ENCODE peak calls at places on chromosomes 6 and 20, in six cellular contexts. W is naive thymus-derived CD4-positive, alpha-beta T cell; D is neuronal stem cell; E is PC-9; L is lung; P is heart right ventricle. O is an unnamed sample. For H3K36me3, the result is how much of the 10 kb centered on the place peaks cover.

GRCh38 chr6:39343461-39343870 is 21.0 kb upstream of the KCNK16 start:
- DNase-seq in L (no peak), D (no peak), E (no peak), W (no peak), P (no peak), O (no peak)

GRCh38 chr6:22113046-22113766 is 183.6 kb downstream of the PRL start:
- DNase-seq in L (peak), D (no peak), W (no peak), P (no peak), E (peak), O (no peak)

GRCh38 chr20:8156603-8157079 is 24.6 kb downstream of the PLCB1 start:
- DNase-seq in L (no peak), D (no peak), W (no peak), P (no peak), E (no peak), O (no peak)

GRCh38 chr6:112027942-112028674 is 25.8 kb upstream of the CCN6 start:
- DNase-seq in D (no peak), E (no peak), L (no peak), P (no peak), W (peak), O (no peak)

GRCh38 chr6:41298785-41299498 is 12.5 kb upstream of the TREM1 start:
- DNase-seq in E (no peak), P (no peak), L (no peak), W (peak), D (no peak), O (no peak)

GRCh38 chr6:42451595-42452170 is at the start of gene TRERF1:
- DNase-seq in L (peak), D (peak), W (peak), E (peak), P (peak), O (peak)

GRCh38 chr6:6466967-6467761 is 121.4 kb upstream of the LY86 start:
- DNase-seq in L (no peak), D (no peak), W (no peak), E (no peak), P (no peak), O (no peak)

GRCh38 chr20:61464634-61465033 is 212.6 kb downstream of the CDH4 start:
- DNase-seq in P (no peak), L (no peak), W (no peak), E (no peak), D (no peak), O (no peak)

DNA sequence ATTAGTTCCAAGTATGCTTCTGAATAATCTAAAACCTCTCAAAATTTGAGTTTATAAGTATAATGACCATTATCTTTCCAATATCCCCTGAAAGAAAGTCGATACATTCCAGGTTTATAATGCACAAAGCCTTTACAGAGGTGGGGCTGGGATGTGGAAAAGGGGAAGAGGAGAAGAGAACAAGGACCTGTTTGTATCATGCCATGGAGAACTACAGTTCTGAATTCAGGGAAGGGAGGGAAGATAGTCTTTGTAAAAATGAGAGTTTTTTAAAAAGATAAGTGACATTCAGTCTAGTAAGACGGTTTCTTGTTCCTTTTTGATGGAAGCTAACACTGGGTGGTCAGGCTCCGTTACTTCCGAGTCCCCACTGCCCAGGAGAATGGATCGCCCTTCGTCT is 26.1 kb downstream of the ZBTB2 start:
- DNase-seq in W (no peak), E (no peak), P (no peak), D (no peak), L (no peak), O (no peak)
- H3K36me3 ChIP-seq in W (under half), E (under half), P (under half), D (half or more), L (under half), O (under half)

DNA sequence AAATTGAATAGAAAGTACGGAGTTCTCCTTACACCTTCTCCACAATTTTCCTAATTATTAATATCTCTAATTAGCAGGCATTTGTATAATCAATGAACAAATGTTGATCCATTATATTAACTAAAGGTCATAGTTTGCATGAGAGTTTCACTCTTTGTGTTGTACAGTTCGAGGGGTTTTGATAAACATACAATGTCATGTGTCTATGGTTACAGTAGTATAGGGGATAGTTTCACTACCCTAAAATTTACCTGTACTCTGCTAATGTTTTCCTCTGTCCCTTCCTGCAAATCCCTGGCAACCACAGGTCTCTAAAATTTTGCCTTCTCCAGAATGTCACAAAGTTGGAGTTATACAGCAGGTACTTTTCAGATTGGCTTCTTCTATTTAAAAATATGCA is 1199.8 kb upstream of the GJE1 start:
- DNase-seq in P (no peak), E (no peak), D (no peak), W (no peak), L (no peak), O (no peak)
- H3K4me3 ChIP-seq in P (no peak), E (no peak), D (no peak), W (no peak), L (no peak), O (no peak)

GRCh38 chr20:47256665-47257236 is 99.7 kb downstream of the ZMYND8 start:
- DNase-seq in E (no peak), W (no peak), D (no peak), L (no peak), P (no peak), O (no peak)
- H3K36me3 ChIP-seq in E (under half), W (under half), D (half or more), L (under half), P (under half), O (under half)

GRCh38 chr6:164396071-164397047 is 913.0 kb downstream of the C6orf118 start:
- DNase-seq in E (no peak), L (no peak), P (no peak), W (no peak), D (no peak), O (no peak)
- H3K4me3 ChIP-seq in E (peak), L (no peak), P (peak), W (peak), D (no peak), O (no peak)

DNA sequence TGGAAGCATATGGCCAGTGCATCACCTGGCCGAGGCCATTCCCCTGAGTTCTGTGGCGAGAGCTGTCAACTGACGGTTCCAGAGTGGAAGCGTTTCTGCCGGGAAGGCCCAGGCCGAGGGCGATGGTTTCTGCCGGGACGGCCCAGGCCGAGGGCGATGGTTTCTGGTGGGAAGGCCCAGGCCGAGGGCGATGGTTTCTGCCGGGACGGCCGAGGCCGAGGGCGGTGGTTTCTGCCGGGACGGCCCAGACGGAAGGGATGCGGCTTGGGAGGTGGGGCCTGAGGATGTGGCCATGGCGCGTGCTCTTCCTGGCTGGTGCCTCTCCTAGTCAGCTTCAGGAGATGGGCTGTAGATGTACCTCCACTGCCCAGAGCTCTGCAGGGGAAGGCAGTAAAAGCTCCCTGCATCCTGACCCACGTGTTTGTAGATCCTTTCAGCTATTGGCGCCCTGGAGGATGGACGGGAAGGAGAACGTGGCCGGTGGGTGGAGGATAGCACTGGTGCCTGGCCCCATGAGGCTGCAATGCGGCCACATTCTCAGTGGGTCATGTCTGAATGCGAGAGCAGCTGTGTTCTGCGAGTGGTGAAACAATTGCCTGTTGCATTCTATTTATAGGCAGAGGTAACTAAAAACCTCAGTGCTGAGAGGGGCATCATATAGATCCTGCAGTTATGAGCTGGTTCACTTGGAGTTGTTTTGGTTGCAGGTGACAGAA is 12.8 kb downstream of the TPD52L2 start:
- DNase-seq in E (no peak), L (no peak), P (no peak), W (no peak), D (no peak), O (no peak)
- H3K36me3 ChIP-seq in E (under half), L (half or more), P (under half), W (under half), D (half or more), O (under half)

GRCh38 chr6:28250747-28251146 is 1.3 kb downstream of the ZKSCAN4 start:
- DNase-seq in P (no peak), D (no peak), W (no peak), E (no peak), L (no peak), O (no peak)
- H3K4me3 ChIP-seq in P (peak), D (no peak), W (no peak), E (peak), L (no peak), O (peak)

GRCh38 chr6:20477485-20477884 is 56.8 kb upstream of the CDKAL1 start:
- DNase-seq in L (no peak), E (no peak), W (no peak), D (no peak), P (no peak), O (no peak)
- H3K36me3 ChIP-seq in L (under half), E (under half), W (under half), D (half or more), P (under half), O (under half)

GRCh38 chr20:2518096-2518495 is 9.4 kb upstream of the ZNF343 start:
- DNase-seq in E (no peak), L (no peak), D (no peak), P (no peak), W (no peak), O (no peak)

GRCh38 chr20:2519115-2519815 is 10.6 kb upstream of the ZNF343 start:
- DNase-seq in W (no peak), P (no peak), D (no peak), E (no peak), L (no peak), O (no peak)

GRCh38 chr20:2518558-2518957 is 9.8 kb upstream of the ZNF343 start:
- DNase-seq in L (no peak), W (no peak), P (no peak), D (no peak), E (no peak), O (no peak)

GRCh38 chr20:2515203-2515602 is 6.5 kb upstream of the ZNF343 start:
- DNase-seq in P (no peak), L (no peak), E (no peak), D (no peak), W (no peak), O (no peak)

DNA sequence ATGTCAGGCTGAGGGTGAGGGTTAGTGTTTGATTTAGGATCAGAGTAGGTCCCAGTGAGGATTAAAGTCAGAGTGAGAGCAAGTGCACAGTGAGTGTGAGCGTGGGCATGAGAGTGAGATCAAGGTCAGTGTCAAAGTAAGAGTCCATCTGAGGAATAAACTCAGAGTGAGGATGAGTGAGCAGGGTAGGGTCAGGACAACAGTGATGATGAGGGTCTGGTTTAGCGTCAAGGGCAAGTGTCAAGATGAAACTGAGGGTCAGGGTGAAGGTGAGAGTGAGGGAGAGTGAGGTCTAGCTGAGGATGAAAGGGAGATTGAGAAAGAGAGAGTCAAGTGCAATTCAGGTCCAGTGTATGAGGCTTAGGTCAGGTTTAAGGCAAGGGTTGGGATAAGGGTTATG is 7.7 kb upstream of the ZNF343 start:
- DNase-seq in L (no peak), P (no peak), W (no peak), E (no peak), D (no peak), O (no peak)
- H3K4me3 ChIP-seq in L (no peak), P (no peak), W (no peak), E (no peak), D (peak), O (no peak)

GRCh38 chr20:17636523-17637412 is 45.3 kb downstream of the RRBP1 start:
- DNase-seq in D (peak), W (no peak), E (no peak), P (no peak), L (no peak), O (peak)
- H3K36me3 ChIP-seq in D (under half), W (under half), E (under half), P (under half), L (half or more), O (under half)